ENCODE peak calls at places on chromosomes 1 and 21, in five cellular contexts. J, Z, C, N and F are unnamed samples.

GRCh38 chr1:45243476-45244343 is 37.3 kb upstream of the ZSWIM5 start:
- DNase-seq in J (no peak), Z (no peak), C (no peak), N (no peak), F (no peak)

GRCh38 chr1:82321794-82322193 is 521.1 kb downstream of the ADGRL2 start:
- DNase-seq in J (no peak), Z (no peak), C (no peak), N (no peak), F (no peak)

GRCh38 chr1:13549521-13549920 is 34.1 kb upstream of the PDPN start:
- DNase-seq in J (no peak), Z (no peak), C (peak), N (no peak), F (no peak)

GRCh38 chr1:192376387-192376786 is 59.6 kb downstream of the RGS21 start:
- DNase-seq in J (no peak), Z (no peak), C (no peak), N (no peak), F (no peak)

GRCh38 chr1:39609618-39610331 is 29.7 kb downstream of the HEYL start:
- DNase-seq in J (no peak), Z (peak), C (peak), N (peak), F (no peak)

GRCh38 chr1:156140879-156141707 is 12.3 kb upstream of the SEMA4A start:
- DNase-seq in J (no peak), Z (peak), C (no peak), N (no peak), F (no peak)

GRCh38 chr1:3838788-3839187 is 18.2 kb downstream of the CEP104 start:
- DNase-seq in J (no peak), Z (no peak), C (no peak), N (no peak), F (no peak)

GRCh38 chr1:226656201-226656600 is 82.9 kb downstream of the ITPKB start:
- DNase-seq in J (no peak), Z (peak), C (peak), N (no peak), F (no peak)

GRCh38 chr1:25647863-25648262 is 31.3 kb downstream of the MAN1C1 start:
- DNase-seq in J (no peak), Z (no peak), C (peak), N (no peak), F (no peak)

GRCh38 chr1:244447024-244447423 is 4.7 kb downstream of the ADSS2 start:
- DNase-seq in J (no peak), Z (no peak), C (no peak), N (no peak), F (no peak)

GRCh38 chr1:29355375-29355774 is 119.1 kb downstream of the PTPRU start:
- DNase-seq in J (no peak), Z (no peak), C (no peak), N (no peak), F (no peak)

GRCh38 chr1:167359295-167359694 is 138.6 kb downstream of the POU2F1 start:
- DNase-seq in J (no peak), Z (no peak), C (no peak), N (no peak), F (no peak)

GRCh38 chr1:30606166-30606565 is 117.2 kb downstream of the MATN1 start:
- DNase-seq in J (no peak), Z (no peak), C (peak), N (no peak), F (no peak)

GRCh38 chr1:2115008-2115921 is 65.1 kb downstream of the PRKCZ start:
- DNase-seq in J (no peak), Z (peak), C (no peak), N (no peak), F (no peak)

GRCh38 chr1:34407140-34407539 is 230.4 kb downstream of the C1orf94 start:
- DNase-seq in J (no peak), Z (no peak), C (no peak), N (no peak), F (peak)

GRCh38 chr21:43328591-43329360 is 98.2 kb downstream of the SIK1 start:
- DNase-seq in J (no peak), Z (no peak), C (no peak), N (no peak), F (no peak)

GRCh38 chr1:162373072-162373427 is 3.6 kb downstream of the SPATA46 start:
- DNase-seq in J (no peak), Z (no peak), C (peak), N (no peak), F (no peak)

GRCh38 chr1:156464825-156465452 is 35.6 kb downstream of the MEF2D start:
- DNase-seq in J (no peak), Z (no peak), C (no peak), N (no peak), F (no peak)

GRCh38 chr1:240766831-240767230 is 154.9 kb upstream of the GREM2 start:
- DNase-seq in J (peak), Z (no peak), C (no peak), N (no peak), F (no peak)

GRCh38 chr1:7915826-7916225 is 24.8 kb downstream of the TNFRSF9 start:
- DNase-seq in J (no peak), Z (no peak), C (no peak), N (no peak), F (no peak)

GRCh38 chr1:247243738-247244137 is 12.1 kb upstream of the VN1R5 start:
- DNase-seq in J (no peak), Z (no peak), C (no peak), N (no peak), F (no peak)

GRCh38 chr1:212525479-212526110 is 83.0 kb upstream of the ATF3 start:
- DNase-seq in J (no peak), Z (no peak), C (no peak), N (no peak), F (no peak)

GRCh38 chr1:67850151-67850551 is 16.9 kb upstream of the GNG12 start:
- DNase-seq in J (peak), Z (no peak), C (no peak), N (peak), F (no peak)

GRCh38 chr1:24327886-24328285 is 8.7 kb downstream of the GRHL3 start:
- DNase-seq in J (no peak), Z (no peak), C (no peak), N (no peak), F (no peak)

GRCh38 chr1:106277786-106278185 is 778.7 kb upstream of the PRMT6 start:
- DNase-seq in J (no peak), Z (no peak), C (no peak), N (no peak), F (no peak)

GRCh38 chr1:228911225-228911624 is 175.9 kb downstream of the RHOU start:
- DNase-seq in J (no peak), Z (no peak), C (no peak), N (no peak), F (no peak)

GRCh38 chr21:15015622-15016471 is 49.0 kb downstream of the NRIP1 start:
- DNase-seq in J (peak), Z (no peak), C (no peak), N (no peak), F (peak)

GRCh38 chr21:15009964-15010363 is 54.8 kb downstream of the NRIP1 start:
- DNase-seq in J (no peak), Z (no peak), C (no peak), N (no peak), F (no peak)

GRCh38 chr21:15014220-15014619 is 50.6 kb downstream of the NRIP1 start:
- DNase-seq in J (no peak), Z (no peak), C (no peak), N (no peak), F (no peak)

GRCh38 chr21:15010645-15011044 is 54.2 kb downstream of the NRIP1 start:
- DNase-seq in J (no peak), Z (no peak), C (no peak), N (no peak), F (no peak)

GRCh38 chr21:15011967-15012366 is 52.8 kb downstream of the NRIP1 start:
- DNase-seq in J (no peak), Z (no peak), C (no peak), N (no peak), F (no peak)
- H3K4me3 ChIP-seq in J (no peak), Z (no peak), C (no peak), N (no peak), F (no peak)

DNA sequence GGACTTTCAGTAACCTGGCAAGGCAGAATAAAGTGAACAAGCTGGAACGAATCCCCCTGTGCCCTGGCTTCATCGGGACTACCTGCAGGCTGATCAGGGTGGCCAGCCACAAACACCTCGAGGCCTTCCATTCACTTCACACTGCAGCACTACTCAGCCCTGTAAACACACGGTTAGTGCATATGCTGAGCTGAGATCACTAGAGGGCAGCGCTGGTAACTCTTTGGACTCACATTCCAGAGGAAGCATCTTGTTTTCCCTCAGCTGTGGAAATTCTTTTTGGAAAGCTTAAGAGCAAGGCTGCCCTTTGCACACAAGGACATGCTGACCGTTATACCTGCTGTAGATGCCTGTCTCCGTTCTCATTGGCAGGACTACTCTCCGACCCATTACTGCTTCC is 32.1 kb downstream of the PCSK9 start:
- DNase-seq in J (no peak), Z (no peak), C (no peak), N (no peak), F (no peak)
- TF ChIP-seq CTCF in J (peak), Z (peak), C (no peak), N (peak), F (peak)

DNA sequence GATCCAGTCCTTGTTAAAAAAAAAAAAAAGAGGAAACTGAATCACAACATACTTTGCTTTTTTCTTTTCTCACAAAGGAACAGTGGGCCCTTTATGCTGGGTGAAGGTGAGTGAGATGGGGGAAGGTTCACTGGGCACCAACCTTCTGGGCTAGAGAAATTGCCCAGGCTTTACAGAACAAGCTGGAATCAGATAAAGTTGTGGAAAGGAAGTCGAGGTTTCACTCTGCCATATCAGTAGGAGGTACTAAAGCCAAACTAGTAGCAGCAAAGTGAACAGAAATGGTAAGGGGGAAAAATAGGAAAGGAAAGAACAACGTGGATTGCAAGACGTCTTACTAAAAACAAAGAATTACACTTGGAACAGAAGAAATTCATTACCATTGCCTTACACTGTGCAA is 2.9 kb downstream of the IFNAR2 start:
- DNase-seq in J (no peak), Z (no peak), C (no peak), N (no peak), F (no peak)
- H3K4me3 ChIP-seq in J (no peak), Z (no peak), C (no peak), N (no peak), F (no peak)

GRCh38 chr21:37717534-37717933 is 198.7 kb downstream of the KCNJ6 start:
- DNase-seq in J (no peak), Z (no peak), C (no peak), N (no peak), F (no peak)
- TF ChIP-seq CTCF in J (peak), Z (no peak), C (no peak), N (no peak), F (no peak)

GRCh38 chr21:36692844-36693143 is 6.1 kb upstream of the SIM2 start:
- DNase-seq in J (no peak), Z (no peak), C (no peak), N (no peak), F (no peak)
- H3K4me3 ChIP-seq in J (no peak), Z (no peak), C (no peak), N (no peak), F (peak)

DNA sequence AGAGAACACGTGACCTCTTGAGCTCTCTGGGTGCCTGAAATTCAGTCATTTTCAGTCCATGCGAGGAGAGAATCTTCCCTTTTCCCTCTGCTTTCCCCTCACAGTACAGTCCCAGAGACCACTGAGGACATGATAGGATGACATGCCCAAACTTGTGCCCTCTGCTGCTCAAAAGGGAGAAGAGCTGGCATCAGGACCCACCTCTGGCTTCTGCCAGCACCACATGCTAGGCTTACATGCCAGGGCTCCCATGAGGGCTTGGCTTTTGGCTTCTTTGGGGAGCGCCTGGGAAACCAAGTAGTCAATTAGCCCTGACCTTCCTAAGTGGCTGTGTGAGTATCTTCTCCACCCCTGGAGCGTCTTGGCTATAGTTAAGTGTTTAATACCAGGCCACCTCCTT is 13.8 kb upstream of the KCNQ4 start:
- DNase-seq in J (no peak), Z (peak), C (no peak), N (no peak), F (no peak)
- TF ChIP-seq CTCF in J (no peak), Z (peak), C (no peak), N (peak), F (peak)